ENCODE peak calls at places on chromosomes 7 and 10, in six cellular contexts. H is adrenal gland, Y is Peyer's patch, I is bronchial epithelial cell, D is PC-9, L is Calu3. Q is an unnamed sample.

GRCh38 chr10:86439544-86439943 is 72.9 kb upstream of the GRID1 start:
- DNase-seq in H (peak; percentile 87), Y (peak; percentile 81), I (peak; percentile 67), D (no peak), L (peak; percentile 53), Q (no peak)

GRCh38 chr7:108094933-108095710 is 35.0 kb downstream of the LAMB4 start:
- DNase-seq in H (peak; percentile 44), Y (peak; percentile 72), I (peak; percentile 94), D (peak; percentile 26), L (peak; percentile 44), Q (no peak)

GRCh38 chr7:94374721-94375120 is 20.0 kb upstream of the COL1A2 start:
- DNase-seq in H (no peak), Y (no peak), I (no peak), D (no peak), L (no peak), Q (no peak)

GRCh38 chr10:128902031-128902710 is 564.9 kb upstream of the MGMT start:
- DNase-seq in H (no peak), Y (no peak), I (no peak), D (no peak), L (no peak), Q (no peak)

GRCh38 chr10:33524966-33525365 is 190.5 kb upstream of the NRP1 start:
- DNase-seq in H (no peak), Y (no peak), I (peak; percentile 24), D (peak; percentile 64), L (no peak), Q (no peak)

GRCh38 chr10:79381804-79382221 is 34.5 kb downstream of the PPIF start:
- DNase-seq in H (peak; percentile 47), Y (peak; percentile 69), I (no peak), D (no peak), L (peak; percentile 51), Q (peak; percentile 2)

GRCh38 chr7:91759205-91759863 is 121.2 kb downstream of the MTERF1 start:
- DNase-seq in H (no peak), Y (peak; percentile 86), I (peak; percentile 89), D (peak; percentile 92), L (peak; percentile 87), Q (no peak)

GRCh38 chr7:116097365-116098009 is 66.9 kb upstream of the TFEC start:
- DNase-seq in H (no peak), Y (no peak), I (peak; percentile 89), D (peak; percentile 29), L (peak; percentile 36), Q (no peak)

GRCh38 chr10:33893502-33893901 is 559.0 kb upstream of the NRP1 start:
- DNase-seq in H (no peak), Y (no peak), I (no peak), D (no peak), L (no peak), Q (no peak)

GRCh38 chr10:86821600-86821999 is 65.2 kb downstream of the BMPR1A start:
- DNase-seq in H (no peak), Y (no peak), I (peak; percentile 5), D (no peak), L (no peak), Q (no peak)

GRCh38 chr10:49285232-49285631 is 13.7 kb upstream of the C10orf71 start:
- DNase-seq in H (no peak), Y (no peak), I (peak; percentile 33), D (no peak), L (no peak), Q (no peak)

GRCh38 chr7:122362473-122362872 is 57.9 kb upstream of the FEZF1 start:
- DNase-seq in H (no peak), Y (no peak), I (no peak), D (no peak), L (no peak), Q (no peak)

GRCh38 chr10:116875897-116876296 is 26.6 kb downstream of the ENO4 start:
- DNase-seq in H (no peak), Y (no peak), I (no peak), D (no peak), L (no peak), Q (no peak)

GRCh38 chr7:136180984-136181383 is 203.8 kb upstream of the MTPN start:
- DNase-seq in H (no peak), Y (no peak), I (no peak), D (no peak), L (no peak), Q (no peak)

GRCh38 chr7:136179829-136180721 is 202.9 kb upstream of the MTPN start:
- DNase-seq in H (no peak), Y (no peak), I (no peak), D (no peak), L (no peak), Q (no peak)

GRCh38 chr7:136179154-136179553 is 202.0 kb upstream of the MTPN start:
- DNase-seq in H (no peak), Y (no peak), I (no peak), D (no peak), L (no peak), Q (no peak)

GRCh38 chr7:136184719-136185118 is 207.6 kb upstream of the MTPN start:
- DNase-seq in H (no peak), Y (no peak), I (no peak), D (no peak), L (no peak), Q (no peak)

DNA sequence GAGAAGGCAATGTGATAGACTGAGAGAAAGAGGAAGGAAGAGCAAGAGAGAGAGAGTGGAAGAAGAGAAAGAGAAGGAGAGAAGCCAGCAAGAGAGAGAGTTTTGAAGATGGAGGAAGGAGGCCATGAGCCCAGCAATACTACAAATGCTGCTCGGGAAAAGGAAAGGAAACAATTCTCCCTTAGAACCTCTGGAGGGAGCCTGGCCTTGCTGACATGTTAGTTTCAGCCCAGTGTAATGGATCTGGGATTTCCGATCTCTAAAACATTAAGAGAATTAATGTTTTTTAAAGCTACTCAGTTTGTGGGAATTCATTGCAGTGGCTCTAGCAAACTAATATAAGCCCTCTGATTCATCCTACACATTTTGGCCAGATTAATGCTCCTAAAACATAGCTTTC is 206.8 kb upstream of the MTPN start:
- DNase-seq in H (no peak), Y (no peak), I (peak; percentile 0), D (no peak), L (no peak), Q (no peak)
- TF ChIP-seq CTCF in H (peak; percentile 9), Y (no peak), I (no peak), D (no peak), L (no peak), Q (no peak)

GRCh38 chr7:151091431-151091830 is 5.2 kb downstream of the AGAP3 start:
- DNase-seq in H (peak; percentile 40), Y (peak; percentile 85), I (no peak), D (no peak), L (no peak), Q (no peak)
- TF ChIP-seq CTCF in H (peak; percentile 34), Y (no peak), I (peak; percentile 66), D (peak; percentile 61), L (peak; percentile 27), Q (no peak)

DNA sequence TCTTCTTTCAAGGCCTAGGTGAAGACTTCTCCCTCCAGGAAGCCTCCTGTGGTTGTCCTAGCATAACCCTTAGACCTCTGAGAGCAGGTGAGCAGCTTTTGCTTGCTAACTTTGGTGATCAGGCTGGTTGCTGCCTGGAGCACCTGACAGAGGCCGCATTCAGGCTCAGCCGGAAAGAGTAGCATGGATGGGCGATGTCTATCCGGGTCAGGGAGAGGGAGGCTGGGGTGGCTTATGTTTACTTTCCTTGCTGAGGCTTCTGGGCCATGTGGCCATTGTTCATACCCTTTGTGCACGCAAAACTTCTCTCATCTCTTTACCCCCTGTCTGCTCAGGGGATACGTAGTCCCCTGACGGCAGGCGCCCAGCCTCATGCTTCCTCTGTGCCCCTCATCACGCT is 27.4 kb upstream of the PCBD1 start:
- DNase-seq in H (no peak), Y (no peak), I (no peak), D (no peak), L (no peak), Q (no peak)
- TF ChIP-seq CTCF in H (no peak), Y (no peak), I (no peak), D (no peak), L (no peak), Q (no peak)

GRCh38 chr7:15305002-15305600 is 256.7 kb downstream of the AGMO start:
- DNase-seq in H (peak; percentile 56), Y (peak; percentile 63), I (peak; percentile 51), D (peak; percentile 46), L (peak; percentile 78), Q (no peak)
- TF ChIP-seq CTCF in H (peak; percentile 58), Y (no peak), I (peak; percentile 53), D (peak; percentile 86), L (peak; percentile 68), Q (no peak)

DNA sequence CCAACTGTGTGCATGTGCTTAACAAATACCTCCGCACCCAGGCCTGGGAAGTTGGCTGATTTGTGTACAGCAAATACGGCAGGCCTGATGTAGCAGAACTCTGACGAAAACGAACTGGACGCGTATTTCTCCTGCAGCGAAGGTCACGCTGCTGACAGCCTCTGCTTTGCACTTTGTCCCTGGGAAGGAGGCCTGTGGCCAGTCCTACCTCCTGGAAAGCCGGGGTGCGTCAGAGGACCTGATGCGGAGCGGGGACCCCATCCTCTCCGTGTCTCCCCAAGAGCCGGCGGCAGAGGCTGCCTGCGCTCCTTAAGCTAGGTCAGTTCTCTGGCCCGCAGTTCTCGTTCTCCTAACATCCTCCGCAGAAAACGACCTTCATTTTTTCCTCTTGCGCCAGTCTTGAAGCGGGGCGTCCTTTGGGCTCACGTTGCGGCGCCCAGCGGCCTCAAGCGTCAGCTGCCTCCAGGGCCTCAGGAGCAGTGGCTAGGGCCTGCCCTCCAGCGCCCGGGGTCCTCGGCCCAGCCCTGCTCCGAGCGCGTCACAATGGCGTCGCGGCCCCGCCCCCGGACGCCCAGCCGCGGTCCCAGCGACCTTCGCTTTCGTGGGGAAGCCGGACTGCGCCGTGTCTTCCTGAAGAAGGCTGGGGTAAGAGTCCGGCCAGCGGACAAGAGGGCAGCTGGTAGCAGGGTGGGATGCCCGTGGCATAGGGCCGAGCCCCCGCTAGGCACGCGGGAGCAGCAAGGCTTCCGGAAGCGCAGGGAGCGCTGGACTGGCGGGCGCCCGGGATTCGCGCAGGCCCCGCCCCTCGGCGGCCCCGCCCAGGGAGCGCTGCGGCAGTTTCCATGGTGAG is at the start of gene ZNF487:
- DNase-seq in H (peak; percentile 91), Y (peak; percentile 95), I (peak; percentile 77), D (peak; percentile 97), L (peak; percentile 94), Q (peak; percentile 97)
- TF ChIP-seq CTCF in H (peak; percentile 25), Y (no peak), I (no peak), D (no peak), L (no peak), Q (no peak)